ENCODE peak calls at places on chromosomes 7 and 10, in seven cellular contexts. L is colonic mucosa; Y is SJSA1; A is naive thymus-derived CD4-positive, alpha-beta T cell; I is astrocyte; F is SK-N-SH; T is prostate gland. E is an unnamed sample. For H3K9me3, the result is how much of the 10 kb centered on the place peaks cover.

GRCh38 chr7:151320263-151320845 is 21.3 kb upstream of the NUB1 start:
- DNase-seq in L (no peak), Y (peak), A (no peak), I (no peak), F (no peak), T (no peak), E (no peak)

GRCh38 chr7:109136893-109137292 is 567.2 kb downstream of the DNAJB9 start:
- DNase-seq in L (no peak), Y (no peak), A (no peak), I (no peak), F (no peak), T (no peak), E (no peak)

GRCh38 chr7:93442478-93443224 is 131.9 kb downstream of the CALCR start:
- DNase-seq in L (peak), Y (peak), A (peak), I (no peak), F (no peak), T (no peak), E (peak)

GRCh38 chr7:118109607-118110006 is 74.4 kb upstream of the LSM8 start:
- DNase-seq in L (no peak), Y (no peak), A (no peak), I (no peak), F (no peak), T (no peak), E (no peak)

GRCh38 chr7:30705596-30705995 is 23.3 kb upstream of the CRHR2 start:
- DNase-seq in L (no peak), Y (no peak), A (no peak), I (no peak), F (no peak), T (no peak), E (no peak)

GRCh38 chr7:35386816-35387429 is 133.0 kb upstream of the TBX20 start:
- DNase-seq in L (no peak), Y (no peak), A (no peak), I (no peak), F (no peak), T (no peak), E (no peak)

GRCh38 chr10:32981760-32982159 is 23.7 kb upstream of the ITGB1 start:
- DNase-seq in L (peak), Y (no peak), A (no peak), I (peak), F (no peak), T (no peak), E (peak)

GRCh38 chr7:79823246-79823951 is 311.2 kb upstream of the GNAI1 start:
- DNase-seq in L (no peak), Y (no peak), A (no peak), I (peak), F (no peak), T (no peak), E (no peak)

GRCh38 chr10:11036424-11037011 is 18.8 kb downstream of the CELF2 start:
- DNase-seq in L (peak), Y (no peak), A (no peak), I (peak), F (peak), T (peak), E (no peak)

GRCh38 chr7:79055722-79056415 is 397.6 kb downstream of the MAGI2 start:
- DNase-seq in L (no peak), Y (no peak), A (no peak), I (no peak), F (no peak), T (peak), E (no peak)

GRCh38 chr7:50197547-50197946 is 104.5 kb upstream of the ZPBP start:
- DNase-seq in L (no peak), Y (no peak), A (no peak), I (no peak), F (no peak), T (no peak), E (no peak)

GRCh38 chr7:117863618-117864017 is 9.6 kb downstream of the CTTNBP2 start:
- DNase-seq in L (no peak), Y (no peak), A (no peak), I (no peak), F (no peak), T (no peak), E (no peak)

GRCh38 chr10:113965077-113965476 is 78.6 kb upstream of the ADRB1 start:
- DNase-seq in L (no peak), Y (no peak), A (no peak), I (no peak), F (no peak), T (no peak), E (peak)

GRCh38 chr7:145753004-145753403 is 363.6 kb upstream of the CNTNAP2 start:
- DNase-seq in L (no peak), Y (no peak), A (no peak), I (no peak), F (no peak), T (no peak), E (no peak)

GRCh38 chr7:12884856-12885440 is 197.5 kb downstream of the ARL4A start:
- DNase-seq in L (no peak), Y (no peak), A (no peak), I (peak), F (no peak), T (no peak), E (no peak)

GRCh38 chr10:49228677-49229076 is 40.5 kb upstream of the TMEM273 start:
- DNase-seq in L (no peak), Y (no peak), A (no peak), I (no peak), F (no peak), T (no peak), E (no peak)

GRCh38 chr7:27185013-27185707 is at the start of gene HOXA11:
- DNase-seq in L (peak), Y (peak), A (no peak), I (no peak), F (no peak), T (peak), E (no peak)

GRCh38 chr10:124605856-124606812 is 138.0 kb downstream of the FAM53B start:
- DNase-seq in L (no peak), Y (no peak), A (no peak), I (no peak), F (no peak), T (no peak), E (peak)

GRCh38 chr7:98193474-98194180 is 17.6 kb upstream of the BHLHA15 start:
- DNase-seq in L (no peak), Y (no peak), A (no peak), I (no peak), F (no peak), T (no peak), E (no peak)

GRCh38 chr10:7424315-7424714 is 13.5 kb upstream of the SFMBT2 start:
- DNase-seq in L (no peak), Y (no peak), A (no peak), I (no peak), F (no peak), T (no peak), E (no peak)

GRCh38 chr7:4610768-4611467 is 71.2 kb upstream of the FOXK1 start:
- DNase-seq in L (peak), Y (no peak), A (peak), I (peak), F (peak), T (peak), E (peak)

GRCh38 chr10:62079885-62080559 is 178.5 kb downstream of the ARID5B start:
- DNase-seq in L (no peak), Y (no peak), A (no peak), I (no peak), F (no peak), T (no peak), E (peak)

GRCh38 chr7:155131090-155131489 is 61.0 kb downstream of the HTR5A start:
- DNase-seq in L (no peak), Y (no peak), A (no peak), I (no peak), F (no peak), T (no peak), E (no peak)

GRCh38 chr7:119963654-119964053 is 309.3 kb upstream of the KCND2 start:
- DNase-seq in L (no peak), Y (no peak), A (no peak), I (peak), F (no peak), T (no peak), E (no peak)

GRCh38 chr10:21499910-21500577 is 25.4 kb downstream of the SKIDA1 start:
- DNase-seq in L (no peak), Y (no peak), A (peak), I (no peak), F (no peak), T (no peak), E (no peak)

GRCh38 chr10:27153325-27153724 is 859 bp downstream of the YME1L1 start:
- DNase-seq in L (no peak), Y (no peak), A (no peak), I (no peak), F (no peak), T (no peak), E (no peak)

GRCh38 chr10:126122856-126123255 is 226.5 kb downstream of the FANK1 start:
- DNase-seq in L (no peak), Y (no peak), A (no peak), I (peak), F (no peak), T (no peak), E (no peak)

GRCh38 chr10:98555011-98555619 is 108.4 kb upstream of the HPS1 start:
- DNase-seq in L (no peak), Y (no peak), A (no peak), I (no peak), F (no peak), T (no peak), E (no peak)

GRCh38 chr10:100020161-100020882 is 10.6 kb upstream of the DNMBP start:
- DNase-seq in L (no peak), Y (no peak), A (no peak), I (no peak), F (no peak), T (no peak), E (peak)

GRCh38 chr7:95632609-95633008 is 36.3 kb upstream of the PDK4 start:
- DNase-seq in L (no peak), Y (no peak), A (no peak), I (peak), F (no peak), T (no peak), E (no peak)

GRCh38 chr10:24393206-24393605 is 184.3 kb downstream of the KIAA1217 start:
- DNase-seq in L (no peak), Y (no peak), A (no peak), I (no peak), F (peak), T (no peak), E (no peak)

GRCh38 chr10:4270116-4270515 is 485.1 kb upstream of the KLF6 start:
- DNase-seq in L (no peak), Y (peak), A (no peak), I (peak), F (peak), T (no peak), E (no peak)

GRCh38 chr7:22248111-22248809 is 108.7 kb downstream of the RAPGEF5 start:
- DNase-seq in L (no peak), Y (no peak), A (no peak), I (no peak), F (no peak), T (no peak), E (no peak)

DNA sequence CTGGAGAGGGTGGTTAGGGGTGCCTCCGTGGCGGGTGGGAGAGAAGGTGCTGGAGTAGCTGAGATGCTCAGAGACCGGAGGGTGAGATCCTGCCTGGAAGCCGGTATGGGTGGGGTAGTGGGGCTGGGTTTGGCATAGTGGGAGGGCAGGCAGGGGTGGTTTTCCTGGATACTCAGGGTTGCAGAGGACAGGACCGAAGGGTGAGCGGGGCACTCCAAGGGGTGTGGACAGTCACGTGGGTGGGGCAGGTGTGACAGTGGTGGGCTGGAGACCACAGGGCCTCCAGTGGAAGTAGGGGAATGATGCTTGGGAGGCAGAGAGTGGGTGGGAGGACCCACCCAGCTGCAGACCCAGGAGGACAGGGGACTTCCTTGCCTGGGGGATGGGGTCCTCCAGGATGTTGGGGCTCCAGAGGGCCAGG is 1.9 kb downstream of the SCART1 start:
- DNase-seq in L (no peak), Y (peak), A (no peak), I (no peak), F (no peak), T (no peak), E (no peak)
- H3K9me3 ChIP-seq in L (under half), Y (under half), A (under half), I (under half), F (under half), T (under half), E (under half)

DNA sequence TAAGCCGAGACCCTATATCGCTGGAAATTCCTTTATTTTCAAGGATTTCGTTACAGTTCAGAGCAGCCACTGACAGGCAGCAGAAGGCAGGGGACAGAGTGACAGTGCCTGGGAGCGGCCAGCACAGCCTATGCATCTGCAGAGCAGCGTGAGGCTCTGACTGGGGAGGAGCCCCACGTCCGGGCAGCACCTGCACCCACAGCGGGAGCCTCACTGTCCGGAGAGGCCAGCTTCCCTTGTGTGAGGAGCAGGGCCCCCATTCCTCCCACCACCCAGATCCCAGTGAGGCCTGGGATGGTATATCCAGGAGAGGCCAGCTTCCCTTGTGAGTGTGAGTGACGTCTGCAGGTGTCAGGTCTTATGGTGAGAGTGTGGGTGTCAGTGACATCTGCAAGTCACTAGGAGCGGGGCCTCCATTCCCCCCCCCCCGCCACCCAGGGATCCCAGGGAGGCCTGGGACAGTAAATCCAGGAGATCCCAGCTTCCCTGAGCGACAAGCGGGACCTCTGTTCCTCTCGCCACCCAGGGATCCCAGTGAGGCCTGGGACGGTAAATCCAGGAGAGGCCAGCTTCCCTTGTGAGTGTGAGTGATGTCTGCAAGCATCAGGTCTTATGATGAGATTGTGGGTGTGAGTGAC is 259.1 kb downstream of the PTPRN2 start:
- DNase-seq in L (no peak), Y (no peak), A (no peak), I (no peak), F (no peak), T (no peak), E (no peak)
- H3K9me3 ChIP-seq in L (under half), Y (under half), A (under half), I (under half), F (under half), T (under half), E (under half)

GRCh38 chr10:128609460-128609859 is 483.2 kb upstream of the MKI67 start:
- DNase-seq in L (peak), Y (no peak), A (no peak), I (no peak), F (no peak), T (no peak), E (no peak)

GRCh38 chr10:128608791-128609190 is 482.6 kb upstream of the MKI67 start:
- DNase-seq in L (no peak), Y (no peak), A (no peak), I (no peak), F (no peak), T (no peak), E (no peak)

GRCh38 chr10:128612631-128613030 is 486.4 kb upstream of the MKI67 start:
- DNase-seq in L (no peak), Y (no peak), A (no peak), I (no peak), F (no peak), T (no peak), E (no peak)

GRCh38 chr10:128606041-128606440 is 479.8 kb upstream of the MKI67 start:
- DNase-seq in L (no peak), Y (no peak), A (no peak), I (no peak), F (no peak), T (peak), E (no peak)

DNA sequence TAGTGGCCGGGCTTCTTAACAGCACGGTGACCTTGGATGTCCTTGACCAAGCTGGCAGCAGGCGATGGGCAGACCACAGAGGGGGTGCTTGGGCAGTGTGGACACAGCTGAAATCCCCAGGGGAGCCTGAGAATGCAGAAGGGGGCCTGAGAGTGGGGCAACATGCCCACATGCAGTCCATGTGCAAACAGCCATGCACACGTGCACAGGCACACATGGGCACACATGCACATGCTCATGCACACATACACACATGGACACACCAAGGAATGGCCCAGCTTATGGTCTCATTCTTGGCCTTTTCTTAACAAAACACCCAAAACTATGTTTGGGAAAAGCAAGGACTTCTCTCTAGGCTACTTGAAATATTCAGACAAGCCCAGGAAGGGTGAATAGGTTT is 483.9 kb upstream of the MKI67 start:
- DNase-seq in L (no peak), Y (no peak), A (no peak), I (no peak), F (no peak), T (no peak), E (no peak)
- H3K9me3 ChIP-seq in L (under half), Y (under half), A (under half), I (under half), F (under half), T (under half), E (under half)

DNA sequence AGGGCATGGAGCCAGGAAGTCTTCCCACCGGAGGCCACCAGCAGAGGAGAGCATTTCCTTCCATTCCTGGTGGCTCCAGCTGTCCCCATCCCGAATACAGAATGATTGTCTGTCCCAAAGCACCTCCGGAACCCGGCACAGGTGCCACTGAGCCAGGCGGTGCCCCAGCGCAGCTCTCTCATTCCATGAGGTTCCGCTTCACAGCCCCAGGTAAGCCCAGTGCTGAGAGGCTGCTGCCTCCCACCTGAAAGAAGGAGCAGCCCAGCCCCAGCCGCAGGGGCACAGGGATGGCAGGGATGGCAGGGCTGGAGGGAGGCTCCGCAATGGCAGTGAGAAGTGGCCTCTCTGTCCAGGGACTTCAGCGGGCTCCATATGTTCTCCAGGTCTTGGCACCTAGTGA is 162.1 kb upstream of the TCERG1L start:
- DNase-seq in L (no peak), Y (no peak), A (no peak), I (no peak), F (no peak), T (no peak), E (no peak)
- H3K9me3 ChIP-seq in L (under half), Y (under half), A (under half), I (under half), F (under half), T (under half), E (under half)

GRCh38 chr7:157719705-157720655 is 383.2 kb downstream of the DNAJB6 start:
- DNase-seq in L (no peak), Y (peak), A (no peak), I (no peak), F (no peak), T (no peak), E (no peak)

GRCh38 chr7:157719008-157719682 is 382.3 kb downstream of the DNAJB6 start:
- DNase-seq in L (no peak), Y (peak), A (no peak), I (no peak), F (no peak), T (no peak), E (no peak)

GRCh38 chr7:157717211-157718174 is 380.7 kb downstream of the DNAJB6 start:
- DNase-seq in L (no peak), Y (peak), A (no peak), I (no peak), F (no peak), T (no peak), E (no peak)

GRCh38 chr7:157715938-157716280 is 379.1 kb downstream of the DNAJB6 start:
- DNase-seq in L (no peak), Y (peak), A (no peak), I (no peak), F (no peak), T (no peak), E (no peak)

GRCh38 chr7:157718303-157719007 is 381.7 kb downstream of the DNAJB6 start:
- DNase-seq in L (no peak), Y (peak), A (no peak), I (no peak), F (no peak), T (no peak), E (no peak)
- H3K9me3 ChIP-seq in L (under half), Y (under half), A (under half), I (under half), F (under half), T (under half), E (under half)

GRCh38 chr7:57182031-57182430 is 49.8 kb upstream of the ZNF479 start:
- DNase-seq in L (no peak), Y (no peak), A (no peak), I (no peak), F (no peak), T (no peak), E (no peak)
- H3K9me3 ChIP-seq in L (under half), Y (under half), A (under half), I (under half), F (under half), T (under half), E (under half)

DNA sequence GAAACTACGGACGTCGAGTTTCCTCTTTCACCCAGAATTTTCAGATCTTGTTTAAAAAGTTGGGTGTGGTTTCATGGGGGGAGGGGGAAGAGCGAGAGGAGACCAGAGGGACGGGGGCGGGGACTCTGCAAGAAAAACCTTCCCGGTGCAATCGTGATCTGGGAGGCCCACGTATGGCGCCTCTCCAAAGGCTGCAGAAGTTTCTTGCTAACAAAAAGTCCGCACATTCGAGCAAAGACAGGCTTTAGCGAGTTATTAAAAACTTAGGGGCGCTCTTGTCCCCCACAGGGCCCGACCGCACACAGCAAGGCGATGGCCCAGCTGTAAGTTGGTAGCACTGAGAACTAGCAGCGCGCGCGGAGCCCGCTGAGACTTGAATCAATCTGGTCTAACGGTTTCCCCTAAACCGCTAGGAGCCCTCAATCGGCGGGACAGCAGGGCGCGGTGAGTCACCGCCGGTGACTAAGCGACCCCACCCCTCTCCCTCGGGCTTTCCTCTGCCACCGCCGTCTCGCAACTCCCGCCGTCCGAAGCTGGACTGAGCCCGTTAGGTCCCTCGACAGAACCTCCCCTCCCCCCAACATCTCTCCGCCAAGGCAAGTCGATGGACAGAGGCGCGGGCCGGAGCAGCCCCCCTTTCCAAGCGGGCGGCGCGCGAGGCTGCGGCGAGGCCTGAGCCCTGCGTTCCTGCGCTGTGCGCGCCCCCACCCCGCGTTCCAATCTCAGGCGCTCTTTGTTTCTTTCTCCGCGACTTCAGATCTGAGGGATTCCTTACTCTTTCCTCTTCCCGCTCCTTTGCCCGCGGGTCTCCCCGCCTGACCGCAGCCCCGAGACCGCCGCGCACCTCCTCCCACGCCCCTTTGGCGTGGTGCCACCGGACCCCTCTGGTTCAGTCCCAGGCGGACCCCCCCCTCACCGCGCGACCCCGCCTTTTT is at the start of gene VIM:
- DNase-seq in L (peak), Y (peak), A (peak), I (peak), F (peak), T (peak), E (peak)
- H3K9me3 ChIP-seq in L (under half), Y (under half), A (under half), I (under half), F (under half), T (under half), E (under half)

E was measured in Karpas-422.